ENCODE peak calls at places on chromosomes 6 and 20, in six cellular contexts. K, I, D, H, S and N are unnamed samples.

GRCh38 chr20:50191566-50192363 is 1.1 kb downstream of the CEBPB start:
- DNase-seq in H (peak; percentile 93), D (peak; percentile 46), S (peak; percentile 89), K (peak; percentile 58), I (peak; percentile 44), N (peak; percentile 76)

GRCh38 chr20:48407710-48408109 is 420.1 kb downstream of the PREX1 start:
- DNase-seq in I (no peak), D (no peak), K (no peak), H (no peak), S (no peak), N (no peak)

GRCh38 chr6:147156799-147157382 is 47.3 kb upstream of the STXBP5 start:
- DNase-seq in I (no peak), H (no peak), S (no peak), K (no peak), D (peak; percentile 39), N (no peak)

GRCh38 chr6:15543262-15543917 is 119.4 kb downstream of the DTNBP1 start:
- DNase-seq in I (no peak), S (no peak), K (no peak), H (no peak), D (no peak), N (no peak)

GRCh38 chr6:153947817-153948447 is 91.1 kb upstream of the OPRM1 start:
- DNase-seq in K (peak; percentile 60), I (no peak), D (no peak), H (no peak), S (no peak), N (peak; percentile 51)

GRCh38 chr6:121504227-121504626 is 68.8 kb downstream of the GJA1 start:
- DNase-seq in S (no peak), I (no peak), K (peak; percentile 66), D (peak; percentile 96), H (no peak), N (no peak)

GRCh38 chr6:44572346-44572745 is 184.8 kb downstream of the CDC5L start:
- DNase-seq in D (no peak), S (no peak), H (no peak), I (no peak), K (no peak), N (no peak)

GRCh38 chr6:149186873-149187272 is 130.6 kb upstream of the TAB2 start:
- DNase-seq in S (no peak), K (no peak), D (no peak), I (no peak), H (no peak), N (no peak)

GRCh38 chr6:36817864-36818263 is 21.4 kb downstream of the CPNE5 start:
- DNase-seq in H (no peak), K (no peak), S (no peak), D (no peak), I (no peak), N (no peak)

GRCh38 chr20:25389858-25390537 is 637 bp downstream of the ABHD12 start:
- DNase-seq in I (peak; percentile 33), H (peak; percentile 92), D (no peak), K (peak; percentile 51), S (peak; percentile 86), N (peak; percentile 68)

GRCh38 chr20:56629464-56630085 is 469 bp downstream of the TFAP2C start:
- DNase-seq in H (no peak), I (no peak), D (no peak), S (no peak), K (peak; percentile 14), N (peak; percentile 32)

GRCh38 chr6:167888098-167888497 is 61.4 kb downstream of the AFDN start:
- DNase-seq in D (no peak), K (no peak), I (no peak), S (no peak), H (no peak), N (no peak)

GRCh38 chr6:347232-347631 is 44.3 kb upstream of the IRF4 start:
- DNase-seq in H (peak; percentile 81), S (no peak), I (no peak), K (no peak), D (no peak), N (no peak)

GRCh38 chr20:55693646-55694045 is 311.7 kb downstream of the CBLN4 start:
- DNase-seq in S (no peak), I (no peak), H (no peak), D (no peak), K (no peak), N (no peak)

DNA sequence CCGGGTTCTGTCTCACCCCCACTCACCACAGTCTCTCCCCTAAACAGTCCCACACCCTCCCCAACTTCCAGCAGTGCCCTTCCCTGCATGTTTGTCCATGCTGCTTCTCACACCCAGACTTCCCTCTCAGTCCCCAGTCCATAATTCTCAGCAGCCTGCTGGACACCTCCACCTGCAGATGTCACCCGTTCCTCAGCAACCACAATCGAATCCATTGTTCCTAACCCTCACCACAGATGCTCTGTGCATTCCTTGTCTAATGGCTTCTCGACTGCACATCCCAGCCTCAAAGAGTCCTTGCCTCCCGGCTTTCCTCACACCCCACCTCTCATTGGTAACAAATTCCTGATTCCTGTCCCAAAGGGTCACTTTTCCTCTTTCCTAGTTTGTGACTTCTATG is 55.6 kb downstream of the GOPC start:
- DNase-seq in H (no peak), S (no peak), D (no peak), K (no peak), I (no peak), N (no peak)
- TF ChIP-seq CTCF in H (no peak), S (no peak), D (no peak), K (no peak), I (no peak), N (no peak)

DNA sequence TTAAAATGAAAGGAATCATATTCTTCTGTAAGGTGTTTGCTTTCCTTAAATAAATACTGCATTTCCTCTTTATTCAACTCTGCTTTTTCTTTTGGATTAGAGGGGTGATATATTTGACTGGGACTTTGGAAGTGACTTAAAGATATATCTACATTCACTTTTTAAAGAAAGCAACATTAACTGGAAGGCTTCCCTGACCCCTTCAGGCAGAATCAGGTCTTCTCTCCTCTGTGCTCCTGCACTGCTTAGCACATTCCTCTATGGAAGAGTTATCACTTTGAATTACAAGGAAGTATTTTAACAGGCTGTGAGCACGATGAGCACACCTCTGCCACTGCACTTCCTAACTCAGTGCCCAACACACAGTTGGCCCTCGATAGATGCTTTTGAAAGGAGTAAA is 59.2 kb upstream of the POU3F2 start:
- DNase-seq in D (no peak), I (no peak), K (no peak), H (no peak), S (no peak), N (no peak)
- TF ChIP-seq CTCF in D (no peak), I (no peak), K (no peak), H (no peak), S (no peak), N (no peak)

GRCh38 chr6:46042355-46042999 is 26.8 kb upstream of the CLIC5 start:
- DNase-seq in D (peak; percentile 24), H (no peak), S (no peak), I (peak; percentile 15), K (peak; percentile 59), N (no peak)
- TF ChIP-seq CTCF in D (peak; percentile 52), H (peak; percentile 38), S (peak; percentile 23), I (peak; percentile 74), K (peak; percentile 79), N (peak; percentile 67)

GRCh38 chr6:42566614-42567208 is 2.9 kb downstream of the UBR2 start:
- DNase-seq in D (no peak), I (no peak), S (no peak), H (no peak), K (no peak), N (no peak)

GRCh38 chr6:42562788-42563187 is 1.0 kb upstream of the UBR2 start:
- DNase-seq in K (no peak), H (no peak), S (no peak), D (no peak), I (no peak), N (no peak)

GRCh38 chr6:42561986-42562385 is 1.8 kb upstream of the UBR2 start:
- DNase-seq in H (no peak), K (no peak), D (no peak), S (no peak), I (no peak), N (no peak)

GRCh38 chr6:42564496-42564890 is 664 bp downstream of the UBR2 start:
- DNase-seq in D (no peak), H (no peak), K (peak; percentile 22), S (no peak), I (no peak), N (no peak)

DNA sequence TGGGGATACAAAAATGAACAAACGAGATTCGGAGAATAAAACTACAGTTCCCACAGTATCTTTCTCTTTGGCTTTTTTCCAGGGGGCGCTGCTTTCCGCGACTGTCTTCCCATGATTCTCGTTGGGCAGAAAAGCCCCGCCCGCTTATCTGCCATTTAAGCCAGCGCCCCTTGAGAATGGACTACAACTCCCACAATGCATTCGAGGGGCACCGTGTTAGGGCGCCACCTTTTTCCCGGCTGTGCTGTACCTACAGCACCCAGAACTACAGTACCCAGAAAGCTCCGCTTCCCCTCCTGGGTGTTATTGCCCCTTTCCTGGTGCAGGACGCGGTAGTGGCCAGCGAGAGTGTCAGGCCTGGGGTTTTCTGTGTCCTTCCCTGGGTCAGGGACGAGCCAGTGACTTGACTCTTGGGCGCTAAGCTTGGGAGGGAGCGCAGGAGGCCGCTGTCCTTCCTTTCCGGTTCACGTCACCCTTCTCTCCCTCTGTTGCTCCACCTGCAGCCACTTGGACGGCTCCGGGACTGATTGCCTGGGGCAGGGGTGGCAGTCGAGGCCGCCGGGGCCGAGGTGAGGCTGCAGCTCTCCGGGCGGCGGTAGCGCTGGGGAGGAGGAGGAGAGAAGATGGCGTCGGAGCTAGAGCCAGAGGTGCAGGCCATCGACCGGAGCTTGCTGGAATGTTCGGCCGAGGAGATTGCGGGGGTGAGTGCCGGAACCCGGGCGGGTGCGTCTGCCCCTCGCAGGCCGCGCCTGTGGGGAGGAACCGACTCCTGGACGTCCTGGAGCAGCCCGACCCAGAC is at the start of gene UBR2:
- DNase-seq in K (peak; percentile 99), I (peak; percentile 95), S (peak; percentile 97), H (peak; percentile 96), D (peak; percentile 97), N (peak; percentile 94)
- TF ChIP-seq CTCF in K (no peak), I (peak; percentile 44), S (no peak), H (peak; percentile 55), D (peak; percentile 31), N (no peak)

DNA sequence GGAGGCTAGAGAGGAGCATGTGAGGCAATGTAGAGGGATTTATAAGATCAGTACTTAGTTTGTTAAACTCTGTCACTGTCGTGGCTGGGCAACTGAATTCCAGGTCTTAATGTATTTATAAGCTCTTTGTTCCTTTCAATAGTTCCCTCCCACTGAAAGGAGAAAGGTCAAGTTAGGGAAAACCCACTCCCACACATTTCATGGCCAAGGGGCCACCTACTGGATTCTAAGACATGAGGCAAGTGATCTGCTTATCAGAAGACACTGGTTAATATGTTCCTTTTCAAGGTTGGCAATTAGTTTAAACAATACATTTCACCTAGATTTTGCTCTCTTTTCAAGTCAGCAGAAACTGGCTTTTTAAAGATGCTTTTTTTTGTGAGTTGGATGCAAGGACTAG is 5.4 kb upstream of the GSTA5 start:
- DNase-seq in D (no peak), H (no peak), I (no peak), K (no peak), S (no peak), N (no peak)
- TF ChIP-seq CTCF in D (no peak), H (no peak), I (no peak), K (no peak), S (no peak), N (no peak)